ENCODE peak calls at places on chromosomes 3 and 15, in eight cellular contexts. One of them, this sample, is unnamed.

GRCh38 chr15:89034305-89034704 is 54.0 kb upstream of the ABHD2 start:
- DNase-seq in fibroblast of pulmonary artery: peak; percentile 43
- DNase-seq in naive thymus-derived CD4-positive, alpha-beta T cell: no peak
- DNase-seq in bronchial epithelial cell: no peak
- DNase-seq in fibroblast of lung: peak; percentile 45
- DNase-seq in dorsolateral prefrontal cortex: no peak
- DNase-seq in HCT116: peak; percentile 29
- DNase-seq in cardiac muscle cell: peak; percentile 41
- DNase-seq in this sample: no peak

GRCh38 chr15:25655168-25655956 is 207.8 kb downstream of the ATP10A start:
- DNase-seq in naive thymus-derived CD4-positive, alpha-beta T cell: no peak
- DNase-seq in cardiac muscle cell: no peak
- DNase-seq in bronchial epithelial cell: no peak
- DNase-seq in fibroblast of pulmonary artery: no peak
- DNase-seq in dorsolateral prefrontal cortex: peak; percentile 19
- DNase-seq in HCT116: no peak
- DNase-seq in fibroblast of lung: no peak
- DNase-seq in this sample: no peak

GRCh38 chr3:143895805-143896204 is 47.5 kb upstream of the SLC9A9 start:
- DNase-seq in bronchial epithelial cell: peak; percentile 25
- DNase-seq in HCT116: no peak
- DNase-seq in fibroblast of pulmonary artery: peak; percentile 44
- DNase-seq in dorsolateral prefrontal cortex: no peak
- DNase-seq in cardiac muscle cell: peak; percentile 43
- DNase-seq in naive thymus-derived CD4-positive, alpha-beta T cell: no peak
- DNase-seq in fibroblast of lung: peak; percentile 51
- DNase-seq in this sample: no peak

GRCh38 chr15:67863442-67863987 is 23.7 kb upstream of the RNU6-1 start:
- DNase-seq in fibroblast of lung: peak; percentile 72
- DNase-seq in fibroblast of pulmonary artery: peak; percentile 79
- DNase-seq in HCT116: peak; percentile 46
- DNase-seq in naive thymus-derived CD4-positive, alpha-beta T cell: peak; percentile 49
- DNase-seq in cardiac muscle cell: peak; percentile 89
- DNase-seq in dorsolateral prefrontal cortex: peak; percentile 68
- DNase-seq in bronchial epithelial cell: peak; percentile 32
- DNase-seq in this sample: peak; percentile 88

GRCh38 chr3:5138214-5138981 is 16.3 kb downstream of the ARL8B start:
- DNase-seq in naive thymus-derived CD4-positive, alpha-beta T cell: no peak
- DNase-seq in bronchial epithelial cell: no peak
- DNase-seq in dorsolateral prefrontal cortex: no peak
- DNase-seq in HCT116: no peak
- DNase-seq in fibroblast of pulmonary artery: peak; percentile 23
- DNase-seq in fibroblast of lung: peak; percentile 79
- DNase-seq in cardiac muscle cell: no peak
- DNase-seq in this sample: peak; percentile 16

GRCh38 chr3:76576201-76576600 is 463.7 kb upstream of the ROBO2 start:
- DNase-seq in naive thymus-derived CD4-positive, alpha-beta T cell: no peak
- DNase-seq in fibroblast of lung: no peak
- DNase-seq in bronchial epithelial cell: no peak
- DNase-seq in fibroblast of pulmonary artery: no peak
- DNase-seq in HCT116: no peak
- DNase-seq in dorsolateral prefrontal cortex: no peak
- DNase-seq in cardiac muscle cell: no peak
- DNase-seq in this sample: no peak

GRCh38 chr3:104126864-104127553 is 1239.7 kb upstream of the ALCAM start:
- DNase-seq in fibroblast of lung: no peak
- DNase-seq in bronchial epithelial cell: no peak
- DNase-seq in cardiac muscle cell: no peak
- DNase-seq in dorsolateral prefrontal cortex: no peak
- DNase-seq in naive thymus-derived CD4-positive, alpha-beta T cell: no peak
- DNase-seq in fibroblast of pulmonary artery: no peak
- DNase-seq in HCT116: no peak
- DNase-seq in this sample: no peak

GRCh38 chr3:55174723-55175122 is 246.9 kb upstream of the LRTM1 start:
- DNase-seq in fibroblast of pulmonary artery: no peak
- DNase-seq in cardiac muscle cell: no peak
- DNase-seq in naive thymus-derived CD4-positive, alpha-beta T cell: no peak
- DNase-seq in bronchial epithelial cell: no peak
- DNase-seq in dorsolateral prefrontal cortex: no peak
- DNase-seq in HCT116: no peak
- DNase-seq in fibroblast of lung: no peak
- DNase-seq in this sample: no peak

GRCh38 chr3:183224581-183224980 is 28.5 kb upstream of the B3GNT5 start:
- DNase-seq in cardiac muscle cell: no peak
- DNase-seq in fibroblast of lung: no peak
- DNase-seq in HCT116: no peak
- DNase-seq in dorsolateral prefrontal cortex: no peak
- DNase-seq in bronchial epithelial cell: no peak
- DNase-seq in fibroblast of pulmonary artery: no peak
- DNase-seq in naive thymus-derived CD4-positive, alpha-beta T cell: peak; percentile 20
- DNase-seq in this sample: no peak

GRCh38 chr3:81864273-81864672 is 102.8 kb upstream of the GBE1 start:
- DNase-seq in cardiac muscle cell: peak; percentile 54
- DNase-seq in dorsolateral prefrontal cortex: no peak
- DNase-seq in naive thymus-derived CD4-positive, alpha-beta T cell: no peak
- DNase-seq in fibroblast of lung: no peak
- DNase-seq in fibroblast of pulmonary artery: peak; percentile 15
- DNase-seq in HCT116: no peak
- DNase-seq in bronchial epithelial cell: no peak
- DNase-seq in this sample: no peak

GRCh38 chr15:68504721-68505090 is 72.7 kb upstream of the ITGA11 start:
- DNase-seq in fibroblast of pulmonary artery: no peak
- DNase-seq in bronchial epithelial cell: no peak
- DNase-seq in fibroblast of lung: no peak
- DNase-seq in dorsolateral prefrontal cortex: no peak
- DNase-seq in naive thymus-derived CD4-positive, alpha-beta T cell: no peak
- DNase-seq in HCT116: no peak
- DNase-seq in cardiac muscle cell: no peak
- DNase-seq in this sample: no peak

GRCh38 chr15:83304861-83305661 is 20.6 kb upstream of the BNC1 start:
- DNase-seq in fibroblast of pulmonary artery: no peak
- DNase-seq in dorsolateral prefrontal cortex: no peak
- DNase-seq in fibroblast of lung: no peak
- DNase-seq in HCT116: no peak
- DNase-seq in cardiac muscle cell: no peak
- DNase-seq in bronchial epithelial cell: peak; percentile 96
- DNase-seq in naive thymus-derived CD4-positive, alpha-beta T cell: no peak
- DNase-seq in this sample: no peak

GRCh38 chr3:141203866-141204265 is 27.8 kb upstream of the PXYLP1 start:
- DNase-seq in fibroblast of lung: no peak
- DNase-seq in fibroblast of pulmonary artery: no peak
- DNase-seq in cardiac muscle cell: no peak
- DNase-seq in naive thymus-derived CD4-positive, alpha-beta T cell: no peak
- DNase-seq in dorsolateral prefrontal cortex: no peak
- DNase-seq in HCT116: no peak
- DNase-seq in bronchial epithelial cell: no peak
- DNase-seq in this sample: no peak

GRCh38 chr15:60673918-60674558 is 195.1 kb upstream of the ICE2 start:
- DNase-seq in cardiac muscle cell: peak; percentile 88
- DNase-seq in dorsolateral prefrontal cortex: peak; percentile 41
- DNase-seq in bronchial epithelial cell: peak; percentile 94
- DNase-seq in fibroblast of lung: peak; percentile 91
- DNase-seq in HCT116: peak; percentile 43
- DNase-seq in fibroblast of pulmonary artery: peak; percentile 92
- DNase-seq in naive thymus-derived CD4-positive, alpha-beta T cell: no peak
- DNase-seq in this sample: peak; percentile 82

GRCh38 chr3:30042274-30042859 is 564.0 kb upstream of the TGFBR2 start:
- DNase-seq in cardiac muscle cell: peak; percentile 87
- DNase-seq in fibroblast of pulmonary artery: peak; percentile 90
- DNase-seq in bronchial epithelial cell: peak; percentile 73
- DNase-seq in fibroblast of lung: peak; percentile 86
- DNase-seq in dorsolateral prefrontal cortex: peak; percentile 78
- DNase-seq in naive thymus-derived CD4-positive, alpha-beta T cell: peak; percentile 52
- DNase-seq in HCT116: peak; percentile 76
- DNase-seq in this sample: peak; percentile 82

DNA sequence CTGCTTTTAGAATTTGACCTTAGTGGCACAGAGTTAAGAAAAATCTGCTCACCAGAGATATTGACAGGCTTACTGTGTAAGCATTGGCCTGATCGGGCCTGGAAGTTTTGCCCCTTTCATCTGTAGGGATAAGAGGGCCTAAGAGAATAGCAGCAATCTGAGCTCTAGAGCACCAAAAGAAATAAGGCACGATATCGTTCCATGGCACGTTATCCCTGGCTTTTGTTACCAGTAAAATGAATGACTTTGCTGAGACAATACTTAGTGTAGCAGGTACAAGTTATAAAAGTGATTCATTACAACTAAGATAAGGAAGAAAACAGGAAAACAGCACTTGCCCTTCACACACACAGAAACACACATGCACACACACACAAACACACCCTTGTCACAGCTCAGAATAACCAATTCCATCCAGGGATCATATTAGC is 5.0 kb downstream of the THBS1 start:
- DNase-seq in naive thymus-derived CD4-positive, alpha-beta T cell: no peak
- DNase-seq in HCT116: no peak
- DNase-seq in bronchial epithelial cell: peak; percentile 9
- DNase-seq in fibroblast of lung: no peak
- DNase-seq in cardiac muscle cell: peak; percentile 27
- DNase-seq in dorsolateral prefrontal cortex: no peak
- DNase-seq in fibroblast of pulmonary artery: no peak
- DNase-seq in this sample: no peak
- H3K4me3 ChIP-seq in naive thymus-derived CD4-positive, alpha-beta T cell: no peak overlapping the region
- H3K4me3 ChIP-seq in HCT116: no peak overlapping the region
- H3K4me3 ChIP-seq in bronchial epithelial cell: no peak overlapping the region
- H3K4me3 ChIP-seq in fibroblast of lung: peak overlapping the region; percentile 5
- H3K4me3 ChIP-seq in cardiac muscle cell: no peak overlapping the region
- H3K4me3 ChIP-seq in dorsolateral prefrontal cortex: no peak overlapping the region
- H3K4me3 ChIP-seq in fibroblast of pulmonary artery: peak overlapping the region; percentile 4
- H3K4me3 ChIP-seq in this sample: no peak overlapping the region

DNA sequence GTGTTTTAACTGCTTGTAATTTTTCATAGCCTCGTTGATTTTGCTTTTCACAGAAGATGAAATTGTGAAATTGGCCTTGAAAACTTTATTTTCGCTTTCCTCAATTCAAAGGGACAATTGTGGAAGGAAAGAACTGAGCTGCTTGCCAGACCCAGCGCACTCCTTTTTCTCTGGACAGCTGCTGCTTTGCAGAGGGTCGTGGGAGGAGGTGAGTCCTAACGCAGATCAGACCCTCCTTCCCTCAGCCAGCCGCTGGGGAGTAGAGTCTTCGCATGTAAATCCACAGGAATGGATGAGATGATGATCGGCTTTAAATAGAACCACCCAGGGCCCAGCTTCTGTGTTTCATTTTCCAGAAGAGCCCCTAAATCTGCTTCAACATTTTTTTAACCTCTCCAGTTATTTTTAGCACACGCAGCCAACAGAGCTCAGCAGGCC is 42.7 kb upstream of the UBE2E1 start:
- DNase-seq in naive thymus-derived CD4-positive, alpha-beta T cell: no peak
- DNase-seq in cardiac muscle cell: peak; percentile 62
- DNase-seq in HCT116: no peak
- DNase-seq in fibroblast of pulmonary artery: peak; percentile 47
- DNase-seq in fibroblast of lung: peak; percentile 62
- DNase-seq in bronchial epithelial cell: no peak
- DNase-seq in dorsolateral prefrontal cortex: peak; percentile 38
- DNase-seq in this sample: peak; percentile 57
- H3K4me3 ChIP-seq in naive thymus-derived CD4-positive, alpha-beta T cell: no peak overlapping the region
- H3K4me3 ChIP-seq in cardiac muscle cell: no peak overlapping the region
- H3K4me3 ChIP-seq in HCT116: no peak overlapping the region
- H3K4me3 ChIP-seq in fibroblast of pulmonary artery: peak overlapping the region; percentile 29
- H3K4me3 ChIP-seq in fibroblast of lung: peak overlapping the region; percentile 7
- H3K4me3 ChIP-seq in bronchial epithelial cell: no peak overlapping the region
- H3K4me3 ChIP-seq in dorsolateral prefrontal cortex: peak overlapping the region; percentile 41
- H3K4me3 ChIP-seq in this sample: peak overlapping the region; percentile 45

DNA sequence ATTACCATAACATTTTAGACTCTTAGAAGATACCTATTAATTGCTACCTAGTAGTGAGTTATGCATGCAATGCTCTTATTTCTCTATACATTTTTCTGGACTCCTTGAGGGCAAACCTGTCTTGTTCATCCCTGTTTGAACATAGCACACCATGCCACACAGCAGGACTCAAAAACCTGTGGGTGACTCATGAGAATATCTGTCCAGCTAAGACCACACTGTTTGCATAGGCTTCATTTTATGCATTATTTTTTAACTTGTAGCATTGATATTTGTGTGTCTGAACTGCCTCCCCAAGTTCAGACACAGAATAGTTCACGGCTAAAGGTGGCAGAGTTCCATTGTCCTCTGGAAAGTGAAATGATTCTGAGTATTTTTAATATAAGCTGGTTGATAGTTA is 1.8 kb downstream of the LMCD1 start:
- DNase-seq in HCT116: no peak
- DNase-seq in fibroblast of lung: no peak
- DNase-seq in bronchial epithelial cell: peak; percentile 82
- DNase-seq in fibroblast of pulmonary artery: no peak
- DNase-seq in naive thymus-derived CD4-positive, alpha-beta T cell: no peak
- DNase-seq in dorsolateral prefrontal cortex: no peak
- DNase-seq in cardiac muscle cell: no peak
- DNase-seq in this sample: no peak
- H3K4me3 ChIP-seq in HCT116: no peak overlapping the region
- H3K4me3 ChIP-seq in fibroblast of lung: peak overlapping the region; percentile 1
- H3K4me3 ChIP-seq in bronchial epithelial cell: no peak overlapping the region
- H3K4me3 ChIP-seq in fibroblast of pulmonary artery: peak overlapping the region; percentile 59
- H3K4me3 ChIP-seq in naive thymus-derived CD4-positive, alpha-beta T cell: no peak overlapping the region
- H3K4me3 ChIP-seq in dorsolateral prefrontal cortex: no peak overlapping the region
- H3K4me3 ChIP-seq in cardiac muscle cell: no peak overlapping the region
- H3K4me3 ChIP-seq in this sample: peak overlapping the region; percentile 37

GRCh38 chr15:56808160-56808559 is 74.9 kb upstream of the ZNF280D start:
- DNase-seq in cardiac muscle cell: no peak
- DNase-seq in fibroblast of lung: no peak
- DNase-seq in dorsolateral prefrontal cortex: no peak
- DNase-seq in naive thymus-derived CD4-positive, alpha-beta T cell: no peak
- DNase-seq in HCT116: no peak
- DNase-seq in fibroblast of pulmonary artery: no peak
- DNase-seq in bronchial epithelial cell: no peak
- DNase-seq in this sample: no peak

GRCh38 chr15:56804908-56805307 is 71.6 kb upstream of the ZNF280D start:
- DNase-seq in HCT116: no peak
- DNase-seq in cardiac muscle cell: peak; percentile 29
- DNase-seq in bronchial epithelial cell: no peak
- DNase-seq in fibroblast of pulmonary artery: peak; percentile 51
- DNase-seq in fibroblast of lung: peak; percentile 48
- DNase-seq in naive thymus-derived CD4-positive, alpha-beta T cell: no peak
- DNase-seq in dorsolateral prefrontal cortex: no peak
- DNase-seq in this sample: no peak

GRCh38 chr15:56804279-56804678 is 71.0 kb upstream of the ZNF280D start:
- DNase-seq in cardiac muscle cell: no peak
- DNase-seq in fibroblast of lung: no peak
- DNase-seq in dorsolateral prefrontal cortex: no peak
- DNase-seq in fibroblast of pulmonary artery: no peak
- DNase-seq in bronchial epithelial cell: no peak
- DNase-seq in naive thymus-derived CD4-positive, alpha-beta T cell: no peak
- DNase-seq in HCT116: no peak
- DNase-seq in this sample: no peak

GRCh38 chr15:56806147-56806536 is 72.8 kb upstream of the ZNF280D start:
- DNase-seq in naive thymus-derived CD4-positive, alpha-beta T cell: no peak
- DNase-seq in HCT116: no peak
- DNase-seq in bronchial epithelial cell: no peak
- DNase-seq in dorsolateral prefrontal cortex: no peak
- DNase-seq in fibroblast of pulmonary artery: no peak
- DNase-seq in fibroblast of lung: no peak
- DNase-seq in cardiac muscle cell: no peak
- DNase-seq in this sample: no peak

GRCh38 chr15:56805466-56806146 is 72.3 kb upstream of the ZNF280D start:
- DNase-seq in fibroblast of lung: peak; percentile 82
- DNase-seq in cardiac muscle cell: peak; percentile 91
- DNase-seq in bronchial epithelial cell: peak; percentile 89
- DNase-seq in HCT116: peak; percentile 65
- DNase-seq in dorsolateral prefrontal cortex: peak; percentile 46
- DNase-seq in fibroblast of pulmonary artery: peak; percentile 91
- DNase-seq in naive thymus-derived CD4-positive, alpha-beta T cell: no peak
- DNase-seq in this sample: peak; percentile 53
- H3K4me3 ChIP-seq in fibroblast of lung: no peak overlapping the region
- H3K4me3 ChIP-seq in cardiac muscle cell: no peak overlapping the region
- H3K4me3 ChIP-seq in bronchial epithelial cell: no peak overlapping the region
- H3K4me3 ChIP-seq in HCT116: peak overlapping the region; percentile 38
- H3K4me3 ChIP-seq in dorsolateral prefrontal cortex: peak overlapping the region; percentile 9
- H3K4me3 ChIP-seq in fibroblast of pulmonary artery: peak overlapping the region; percentile 40
- H3K4me3 ChIP-seq in naive thymus-derived CD4-positive, alpha-beta T cell: no peak overlapping the region
- H3K4me3 ChIP-seq in this sample: peak overlapping the region; percentile 34

This sample was measured in SJCRH30.